ENCODE peak calls at places on chromosomes 1 and 21, in seven cellular contexts. S is mucosa of descending colon, M is cardiac fibroblast, E is psoas muscle, Q is brain microvascular endothelial cell, R is adrenal gland, V is BE2C. L is an unnamed sample.

GRCh38 chr1:3011127-3011526 is 10.1 kb upstream of the ACTRT2 start:
- DNase-seq in S (no peak), M (no peak), E (no peak), Q (no peak), R (no peak), V (no peak), L (peak)

GRCh38 chr21:44511938-44512275 is 28.1 kb downstream of the KRTAP10-1 start:
- DNase-seq in S (no peak), M (no peak), E (no peak), Q (no peak), R (no peak), V (no peak), L (peak)

GRCh38 chr1:245365621-245366020 is 210.8 kb downstream of the KIF26B start:
- DNase-seq in S (no peak), M (no peak), E (no peak), Q (no peak), R (peak), V (no peak), L (no peak)

GRCh38 chr1:210233216-210233494 is 559 bp downstream of the SERTAD4 start:
- DNase-seq in S (peak), M (no peak), E (no peak), Q (no peak), R (no peak), V (peak), L (no peak)

GRCh38 chr21:45103966-45104520 is 29.7 kb downstream of the ADARB1 start:
- DNase-seq in S (no peak), M (no peak), E (no peak), Q (no peak), R (no peak), V (no peak), L (no peak)

GRCh38 chr1:194825382-194825781 is 1639.0 kb upstream of the B3GALT2 start:
- DNase-seq in S (no peak), M (no peak), E (no peak), Q (no peak), R (no peak), V (no peak), L (no peak)

GRCh38 chr1:241627453-241628329 is 12.5 kb downstream of the CHML start:
- DNase-seq in S (peak), M (peak), E (no peak), Q (peak), R (peak), V (peak), L (no peak)

GRCh38 chr21:26850116-26850643 is 5.0 kb upstream of the ADAMTS1 start:
- DNase-seq in S (no peak), M (peak), E (no peak), Q (no peak), R (no peak), V (no peak), L (no peak)

GRCh38 chr21:35976481-35976880 is 83.8 kb downstream of the SETD4 start:
- DNase-seq in S (no peak), M (no peak), E (no peak), Q (no peak), R (no peak), V (no peak), L (no peak)

GRCh38 chr1:26833432-26834405 is 7.2 kb downstream of the ZDHHC18 start:
- DNase-seq in S (peak), M (no peak), E (no peak), Q (no peak), R (no peak), V (no peak), L (peak)

GRCh38 chr1:155043793-155044192 is 7.3 kb upstream of the ADAM15 start:
- DNase-seq in S (peak), M (no peak), E (no peak), Q (no peak), R (no peak), V (no peak), L (no peak)

GRCh38 chr1:219505886-219506285 is 107.0 kb downstream of the ZC3H11B start:
- DNase-seq in S (no peak), M (no peak), E (no peak), Q (no peak), R (no peak), V (no peak), L (no peak)

GRCh38 chr1:51897699-51898031 is 19.1 kb upstream of the NRDC start:
- DNase-seq in S (no peak), M (peak), E (no peak), Q (peak), R (no peak), V (no peak), L (no peak)

GRCh38 chr1:36754366-36754765 is 271.7 kb upstream of the CSF3R start:
- DNase-seq in S (no peak), M (no peak), E (no peak), Q (no peak), R (no peak), V (no peak), L (no peak)

GRCh38 chr21:42830456-42831455 is 48.6 kb downstream of the WDR4 start:
- DNase-seq in S (no peak), M (no peak), E (no peak), Q (no peak), R (peak), V (no peak), L (no peak)

GRCh38 chr1:229170778-229171505 is 100.0 kb upstream of the RAB4A start:
- DNase-seq in S (no peak), M (no peak), E (no peak), Q (no peak), R (peak), V (no peak), L (no peak)

GRCh38 chr1:17874231-17874630 is 119.1 kb downstream of the ACTL8 start:
- DNase-seq in S (no peak), M (peak), E (no peak), Q (peak), R (no peak), V (no peak), L (no peak)

GRCh38 chr1:91877574-91878208 is 8.3 kb downstream of the TGFBR3 start:
- DNase-seq in S (no peak), M (no peak), E (no peak), Q (no peak), R (no peak), V (no peak), L (no peak)

GRCh38 chr1:62735491-62736171 is 47.4 kb upstream of the DOCK7 start:
- DNase-seq in S (no peak), M (peak), E (no peak), Q (no peak), R (no peak), V (no peak), L (no peak)

GRCh38 chr1:81228926-81229325 is 571.8 kb upstream of the ADGRL2 start:
- DNase-seq in S (no peak), M (no peak), E (no peak), Q (no peak), R (no peak), V (peak), L (no peak)

GRCh38 chr1:113146242-113147072 is 73.5 kb downstream of the LRIG2 start:
- DNase-seq in S (no peak), M (peak), E (no peak), Q (peak), R (no peak), V (peak), L (no peak)

GRCh38 chr1:210330279-210330866 is 1.7 kb downstream of the HHAT start:
- DNase-seq in S (peak), M (peak), E (no peak), Q (peak), R (peak), V (peak), L (no peak)

GRCh38 chr21:26433386-26433785 is 139.7 kb downstream of the CYYR1 start:
- DNase-seq in S (no peak), M (no peak), E (no peak), Q (no peak), R (no peak), V (no peak), L (no peak)

GRCh38 chr21:42621828-42622199 is 31.6 kb upstream of the PDE9A start:
- DNase-seq in S (no peak), M (no peak), E (no peak), Q (no peak), R (no peak), V (no peak), L (no peak)

GRCh38 chr1:201252833-201253810 is 30.2 kb upstream of the PKP1 start:
- DNase-seq in S (no peak), M (no peak), E (no peak), Q (no peak), R (no peak), V (no peak), L (no peak)

GRCh38 chr21:34034369-34035014 is 38.9 kb upstream of the MRPS6 start:
- DNase-seq in S (no peak), M (no peak), E (no peak), Q (no peak), R (no peak), V (no peak), L (no peak)

GRCh38 chr1:166307261-166308188 is 140.7 kb upstream of the FAM78B start:
- DNase-seq in S (no peak), M (no peak), E (no peak), Q (no peak), R (no peak), V (peak), L (no peak)

GRCh38 chr1:15949453-15950245 is 26.3 kb downstream of the ZBTB17 start:
- DNase-seq in S (peak), M (peak), E (peak), Q (peak), R (peak), V (peak), L (peak)

GRCh38 chr1:107246775-107247345 is 106.0 kb downstream of the NTNG1 start:
- DNase-seq in S (no peak), M (no peak), E (no peak), Q (no peak), R (no peak), V (no peak), L (no peak)

GRCh38 chr1:234611799-234612351 is 1.9 kb upstream of the IRF2BP2 start:
- DNase-seq in S (peak), M (peak), E (peak), Q (peak), R (peak), V (peak), L (peak)

GRCh38 chr1:24861821-24862727 is 68.0 kb downstream of the RUNX3 start:
- DNase-seq in S (peak), M (peak), E (no peak), Q (no peak), R (no peak), V (no peak), L (peak)

GRCh38 chr1:17304155-17304826 is 3.7 kb upstream of the PADI4 start:
- DNase-seq in S (no peak), M (no peak), E (no peak), Q (no peak), R (no peak), V (no peak), L (no peak)

GRCh38 chr1:207644479-207644851 is 468 bp upstream of the CR1L start:
- DNase-seq in S (no peak), M (no peak), E (no peak), Q (no peak), R (no peak), V (no peak), L (no peak)

GRCh38 chr1:207647966-207648906 is 3.3 kb downstream of the CR1L start:
- DNase-seq in S (no peak), M (no peak), E (no peak), Q (no peak), R (no peak), V (no peak), L (no peak)

GRCh38 chr1:207646891-207647290 is 2.0 kb downstream of the CR1L start:
- DNase-seq in S (no peak), M (no peak), E (no peak), Q (no peak), R (no peak), V (no peak), L (no peak)

GRCh38 chr1:207645632-207646081 is 724 bp downstream of the CR1L start:
- DNase-seq in S (no peak), M (no peak), E (no peak), Q (no peak), R (no peak), V (no peak), L (no peak)

GRCh38 chr1:207644852-207645631 is at the start of gene CR1L:
- DNase-seq in S (peak), M (peak), E (peak), Q (peak), R (peak), V (peak), L (peak)
- H3K4me3 ChIP-seq in S (no peak), M (peak), E (peak), Q (peak), R (peak), V (peak), L (peak)

GRCh38 chr1:1629430-1630190 is 2.4 kb upstream of the MMP23B start:
- DNase-seq in S (peak), M (no peak), E (peak), Q (no peak), R (peak), V (peak), L (peak)

GRCh38 chr1:1630965-1631792 is 794 bp upstream of the MMP23B start:
- DNase-seq in S (peak), M (peak), E (peak), Q (no peak), R (no peak), V (peak), L (peak)

GRCh38 chr1:1631793-1632420 is at the start of gene MMP23B:
- DNase-seq in S (no peak), M (peak), E (peak), Q (no peak), R (no peak), V (peak), L (peak)

GRCh38 chr1:1628656-1629429 is 3.1 kb upstream of the MMP23B start:
- DNase-seq in S (no peak), M (no peak), E (peak), Q (no peak), R (no peak), V (no peak), L (peak)

DNA sequence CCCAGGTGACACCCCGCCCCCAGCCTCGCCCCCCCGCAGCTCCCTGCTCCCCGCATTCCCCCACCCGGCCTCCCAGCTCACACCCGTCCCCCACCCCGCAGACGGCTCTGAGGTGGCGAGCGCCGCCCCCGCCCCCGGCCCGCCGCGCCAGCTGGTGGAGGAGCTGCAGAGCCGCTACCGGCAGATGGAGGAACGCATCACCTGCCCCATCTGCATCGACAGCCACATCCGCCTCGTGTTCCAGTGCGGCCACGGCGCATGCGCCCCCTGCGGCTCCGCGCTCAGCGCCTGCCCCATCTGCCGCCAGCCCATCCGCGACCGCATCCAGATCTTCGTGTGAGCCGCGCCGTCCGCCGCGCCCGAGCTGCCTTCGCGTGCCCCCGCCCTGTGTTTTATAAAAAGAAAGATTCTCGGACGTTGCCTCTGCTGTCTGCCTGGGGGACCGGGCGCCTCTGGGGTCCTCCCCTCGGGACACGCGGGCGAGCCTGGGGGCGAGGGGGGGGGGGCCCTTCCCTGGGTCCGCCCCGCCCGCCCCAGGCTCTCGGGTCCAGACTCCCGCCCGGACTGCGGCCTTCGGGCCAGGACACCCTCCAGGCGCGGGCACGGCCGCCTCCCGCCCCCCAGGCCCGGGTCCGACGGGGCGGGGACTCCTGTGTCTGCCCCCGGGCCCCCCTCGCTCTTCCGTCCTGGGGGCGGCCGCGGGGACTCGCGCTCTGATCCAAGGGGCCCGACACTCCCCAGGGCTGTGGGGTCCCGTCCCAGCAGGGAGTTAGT is 1.6 kb upstream of the MMP23B start:
- DNase-seq in S (peak), M (peak), E (peak), Q (peak), R (peak), V (no peak), L (peak)
- TF ChIP-seq CTCF in S (no peak), M (no peak), E (no peak), Q (no peak), R (no peak), V (no peak), L (no peak)

DNA sequence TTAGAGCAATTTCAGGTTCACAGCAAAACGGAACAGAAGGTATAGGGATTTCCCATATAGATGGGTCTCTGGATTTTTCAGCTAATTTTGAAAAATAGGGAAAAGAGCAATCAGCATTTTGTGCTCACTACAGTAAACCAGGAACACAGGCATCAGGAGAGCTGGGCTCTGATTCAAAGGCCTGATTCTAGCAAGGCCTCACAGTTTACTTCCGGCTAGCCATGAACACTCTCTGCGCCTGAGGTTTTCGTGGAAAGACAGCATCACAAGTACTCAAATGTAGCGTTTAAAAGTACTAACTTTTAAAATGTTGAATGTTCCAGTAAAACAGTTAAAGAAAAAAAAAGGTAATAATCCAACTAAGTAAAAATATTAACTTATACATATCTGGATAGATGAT is 120.5 kb downstream of the SLC45A1 start:
- DNase-seq in S (no peak), M (peak), E (no peak), Q (no peak), R (no peak), V (no peak), L (no peak)
- H3K4me3 ChIP-seq in S (no peak), M (no peak), E (no peak), Q (no peak), R (no peak), V (no peak), L (no peak)

DNA sequence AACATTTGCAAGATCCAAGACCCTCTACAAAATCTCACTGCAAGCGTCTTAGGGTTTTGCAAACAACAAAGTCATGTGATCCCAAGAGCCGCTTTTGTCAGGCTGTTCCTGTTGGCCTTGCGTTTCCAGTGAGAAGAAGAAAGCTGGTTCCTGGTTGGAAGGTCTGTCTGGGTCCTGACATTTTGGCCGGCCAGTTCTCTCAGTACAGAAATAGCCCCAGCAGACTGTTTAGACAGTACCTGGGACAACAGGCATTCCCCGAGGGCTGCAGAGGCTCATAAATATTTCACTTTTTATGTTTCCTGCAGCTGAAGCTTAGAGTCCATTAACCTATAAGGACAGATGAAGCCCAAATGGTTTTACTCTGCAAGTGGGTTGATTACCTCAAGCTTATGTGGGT is 8.6 kb downstream of the GPR137B start:
- DNase-seq in S (no peak), M (no peak), E (no peak), Q (no peak), R (no peak), V (no peak), L (no peak)
- TF ChIP-seq CTCF in S (no peak), M (no peak), E (no peak), Q (no peak), R (no peak), V (no peak), L (no peak)

GRCh38 chr1:61084560-61084991 is 2.2 kb downstream of the NFIA start:
- DNase-seq in S (no peak), M (peak), E (no peak), Q (no peak), R (no peak), V (no peak), L (no peak)
- H3K4me3 ChIP-seq in S (no peak), M (peak), E (peak), Q (no peak), R (no peak), V (peak), L (peak)